ENCODE peak calls at places on chromosomes 7 and 10, in ten cellular contexts. One of them, this sample, is unnamed.

GRCh38 chr10:7258948-7259523 is 151.8 kb downstream of the SFMBT2 start:
- DNase-seq in fibroblast of mammary gland: no peak
- DNase-seq in AG04450: no peak
- DNase-seq in PC-3: no peak
- DNase-seq in AG10803: no peak
- DNase-seq in HL-60: no peak
- DNase-seq in GM20000: peak
- DNase-seq in omental fat pad: no peak
- DNase-seq in A549: no peak
- DNase-seq in epithelial cell of esophagus: no peak
- DNase-seq in this sample: peak

GRCh38 chr7:1320616-1321289 is 88.1 kb downstream of the UNCX start:
- DNase-seq in HL-60: no peak
- DNase-seq in epithelial cell of esophagus: no peak
- DNase-seq in omental fat pad: no peak
- DNase-seq in fibroblast of mammary gland: no peak
- DNase-seq in GM20000: no peak
- DNase-seq in AG10803: no peak
- DNase-seq in AG04450: no peak
- DNase-seq in PC-3: no peak
- DNase-seq in A549: no peak
- DNase-seq in this sample: no peak

GRCh38 chr10:114376523-114376922 is 27.8 kb downstream of the AFAP1L2 start:
- DNase-seq in A549: no peak
- DNase-seq in PC-3: no peak
- DNase-seq in AG10803: no peak
- DNase-seq in GM20000: no peak
- DNase-seq in HL-60: no peak
- DNase-seq in omental fat pad: no peak
- DNase-seq in epithelial cell of esophagus: peak
- DNase-seq in AG04450: no peak
- DNase-seq in fibroblast of mammary gland: no peak
- DNase-seq in this sample: no peak

GRCh38 chr7:128318696-128319095 is 25.0 kb downstream of the RBM28 start:
- DNase-seq in HL-60: no peak
- DNase-seq in AG10803: no peak
- DNase-seq in A549: no peak
- DNase-seq in AG04450: no peak
- DNase-seq in omental fat pad: no peak
- DNase-seq in PC-3: no peak
- DNase-seq in GM20000: no peak
- DNase-seq in epithelial cell of esophagus: no peak
- DNase-seq in fibroblast of mammary gland: no peak
- DNase-seq in this sample: no peak

GRCh38 chr7:140640060-140640611 is 477 bp downstream of the DENND2A start:
- DNase-seq in A549: peak
- DNase-seq in GM20000: peak
- DNase-seq in epithelial cell of esophagus: peak
- DNase-seq in PC-3: peak
- DNase-seq in HL-60: no peak
- DNase-seq in omental fat pad: no peak
- DNase-seq in AG10803: peak
- DNase-seq in AG04450: no peak
- DNase-seq in fibroblast of mammary gland: no peak
- DNase-seq in this sample: no peak

GRCh38 chr10:25465582-25466372 is 291.0 kb downstream of the GPR158 start:
- DNase-seq in epithelial cell of esophagus: no peak
- DNase-seq in AG10803: no peak
- DNase-seq in fibroblast of mammary gland: peak
- DNase-seq in omental fat pad: no peak
- DNase-seq in AG04450: no peak
- DNase-seq in GM20000: no peak
- DNase-seq in HL-60: no peak
- DNase-seq in A549: no peak
- DNase-seq in PC-3: no peak
- DNase-seq in this sample: no peak

GRCh38 chr7:105269397-105269796 is 119.3 kb downstream of the SRPK2 start:
- DNase-seq in omental fat pad: no peak
- DNase-seq in PC-3: no peak
- DNase-seq in fibroblast of mammary gland: no peak
- DNase-seq in epithelial cell of esophagus: no peak
- DNase-seq in AG04450: no peak
- DNase-seq in GM20000: no peak
- DNase-seq in AG10803: no peak
- DNase-seq in A549: no peak
- DNase-seq in HL-60: no peak
- DNase-seq in this sample: no peak

GRCh38 chr10:74202356-74202755 is 51.3 kb downstream of the ADK start:
- DNase-seq in HL-60: no peak
- DNase-seq in fibroblast of mammary gland: peak
- DNase-seq in epithelial cell of esophagus: no peak
- DNase-seq in PC-3: no peak
- DNase-seq in A549: no peak
- DNase-seq in GM20000: no peak
- DNase-seq in AG10803: peak
- DNase-seq in AG04450: no peak
- DNase-seq in omental fat pad: no peak
- DNase-seq in this sample: no peak

GRCh38 chr7:26052721-26053120 is 99.3 kb upstream of the NFE2L3 start:
- DNase-seq in GM20000: no peak
- DNase-seq in AG10803: no peak
- DNase-seq in A549: peak
- DNase-seq in PC-3: peak
- DNase-seq in fibroblast of mammary gland: peak
- DNase-seq in epithelial cell of esophagus: peak
- DNase-seq in omental fat pad: no peak
- DNase-seq in HL-60: no peak
- DNase-seq in AG04450: no peak
- DNase-seq in this sample: no peak

GRCh38 chr7:157479326-157479725 is 142.5 kb downstream of the DNAJB6 start:
- DNase-seq in PC-3: no peak
- DNase-seq in AG10803: no peak
- DNase-seq in fibroblast of mammary gland: no peak
- DNase-seq in AG04450: no peak
- DNase-seq in omental fat pad: no peak
- DNase-seq in GM20000: no peak
- DNase-seq in A549: no peak
- DNase-seq in epithelial cell of esophagus: no peak
- DNase-seq in HL-60: no peak
- DNase-seq in this sample: no peak

GRCh38 chr10:11018426-11018818 is 750 bp downstream of the CELF2 start:
- DNase-seq in omental fat pad: no peak
- DNase-seq in AG04450: no peak
- DNase-seq in epithelial cell of esophagus: no peak
- DNase-seq in GM20000: no peak
- DNase-seq in AG10803: no peak
- DNase-seq in HL-60: no peak
- DNase-seq in A549: no peak
- DNase-seq in PC-3: no peak
- DNase-seq in fibroblast of mammary gland: no peak
- DNase-seq in this sample: peak

GRCh38 chr10:127756264-127756663 is 19.3 kb downstream of the FOXI2 start:
- DNase-seq in A549: no peak
- DNase-seq in GM20000: no peak
- DNase-seq in epithelial cell of esophagus: no peak
- DNase-seq in AG04450: no peak
- DNase-seq in PC-3: no peak
- DNase-seq in omental fat pad: no peak
- DNase-seq in AG10803: no peak
- DNase-seq in HL-60: no peak
- DNase-seq in fibroblast of mammary gland: no peak
- DNase-seq in this sample: no peak

GRCh38 chr10:127759276-127759675 is 22.3 kb downstream of the FOXI2 start:
- DNase-seq in AG10803: no peak
- DNase-seq in A549: no peak
- DNase-seq in fibroblast of mammary gland: no peak
- DNase-seq in GM20000: no peak
- DNase-seq in PC-3: no peak
- DNase-seq in epithelial cell of esophagus: no peak
- DNase-seq in AG04450: no peak
- DNase-seq in HL-60: no peak
- DNase-seq in omental fat pad: no peak
- DNase-seq in this sample: no peak

GRCh38 chr10:127757033-127757432 is 20.0 kb downstream of the FOXI2 start:
- DNase-seq in AG04450: no peak
- DNase-seq in epithelial cell of esophagus: no peak
- DNase-seq in HL-60: no peak
- DNase-seq in A549: no peak
- DNase-seq in omental fat pad: no peak
- DNase-seq in GM20000: no peak
- DNase-seq in AG10803: no peak
- DNase-seq in PC-3: no peak
- DNase-seq in fibroblast of mammary gland: no peak
- DNase-seq in this sample: no peak

DNA sequence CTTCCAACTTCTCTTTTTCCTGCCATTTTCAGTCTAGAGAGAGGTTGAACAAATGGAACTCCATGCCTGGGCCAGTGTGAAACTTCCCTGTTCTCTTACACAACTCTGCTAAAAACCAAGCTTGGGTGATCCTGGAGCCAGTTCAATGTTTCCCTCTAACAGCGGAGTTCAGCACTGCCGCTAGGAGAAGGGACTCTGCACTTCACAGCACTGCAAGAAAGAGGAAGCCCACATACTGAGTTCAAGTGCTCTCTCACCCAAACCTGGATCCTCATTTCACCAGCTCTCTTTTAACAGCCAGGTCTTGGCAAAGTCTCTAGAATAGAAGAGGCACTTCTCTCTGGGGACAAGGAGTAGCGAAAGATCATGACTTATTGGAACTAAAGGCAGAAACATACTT is 18.8 kb downstream of the FOXI2 start:
- DNase-seq in HL-60: peak
- DNase-seq in A549: no peak
- DNase-seq in omental fat pad: no peak
- DNase-seq in fibroblast of mammary gland: no peak
- DNase-seq in AG04450: no peak
- DNase-seq in AG10803: no peak
- DNase-seq in epithelial cell of esophagus: no peak
- DNase-seq in PC-3: no peak
- DNase-seq in GM20000: no peak
- DNase-seq in this sample: no peak
- TF ChIP-seq CTCF in HL-60: no peak
- TF ChIP-seq CTCF in A549: no peak
- TF ChIP-seq CTCF in omental fat pad: no peak
- TF ChIP-seq CTCF in fibroblast of mammary gland: no peak
- TF ChIP-seq CTCF in AG04450: no peak
- TF ChIP-seq CTCF in AG10803: no peak
- TF ChIP-seq CTCF in epithelial cell of esophagus: no peak
- TF ChIP-seq CTCF in PC-3: no peak
- TF ChIP-seq CTCF in GM20000: no peak
- TF ChIP-seq CTCF in this sample: no peak

GRCh38 chr10:14325325-14325955 is 5.3 kb downstream of the FRMD4A start:
- DNase-seq in omental fat pad: peak
- DNase-seq in A549: peak
- DNase-seq in fibroblast of mammary gland: peak
- DNase-seq in PC-3: peak
- DNase-seq in HL-60: peak
- DNase-seq in AG10803: no peak
- DNase-seq in GM20000: peak
- DNase-seq in AG04450: no peak
- DNase-seq in epithelial cell of esophagus: peak
- DNase-seq in this sample: peak
- TF ChIP-seq CTCF in omental fat pad: no peak
- TF ChIP-seq CTCF in A549: peak
- TF ChIP-seq CTCF in fibroblast of mammary gland: peak
- TF ChIP-seq CTCF in PC-3: peak
- TF ChIP-seq CTCF in HL-60: no peak
- TF ChIP-seq CTCF in AG10803: peak
- TF ChIP-seq CTCF in GM20000: peak
- TF ChIP-seq CTCF in AG04450: peak
- TF ChIP-seq CTCF in epithelial cell of esophagus: peak
- TF ChIP-seq CTCF in this sample: peak

DNA sequence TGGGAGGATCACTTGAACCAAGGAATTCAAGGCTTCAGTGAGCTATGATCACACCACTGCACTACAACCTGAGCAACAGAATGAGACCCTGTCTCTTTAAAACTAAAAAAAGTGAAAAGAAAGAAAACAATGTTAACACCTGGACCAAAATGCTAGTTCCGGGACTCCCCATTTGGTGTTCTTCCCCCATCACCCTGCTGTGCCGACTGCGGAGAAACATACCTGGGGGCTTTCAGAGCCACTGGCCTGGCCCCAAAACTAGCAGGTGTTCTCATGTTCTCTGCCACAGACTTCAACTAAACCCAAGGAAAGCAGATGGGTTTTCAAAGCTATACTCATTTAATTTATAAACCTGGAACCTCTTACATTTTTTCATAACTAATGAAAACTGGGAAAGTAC is 250.9 kb downstream of the KIAA1217 start:
- DNase-seq in epithelial cell of esophagus: no peak
- DNase-seq in A549: no peak
- DNase-seq in HL-60: no peak
- DNase-seq in PC-3: no peak
- DNase-seq in GM20000: no peak
- DNase-seq in AG04450: no peak
- DNase-seq in omental fat pad: no peak
- DNase-seq in AG10803: no peak
- DNase-seq in fibroblast of mammary gland: no peak
- DNase-seq in this sample: no peak
- TF ChIP-seq CTCF in epithelial cell of esophagus: no peak
- TF ChIP-seq CTCF in A549: no peak
- TF ChIP-seq CTCF in HL-60: no peak
- TF ChIP-seq CTCF in PC-3: no peak
- TF ChIP-seq CTCF in GM20000: no peak
- TF ChIP-seq CTCF in AG04450: no peak
- TF ChIP-seq CTCF in omental fat pad: no peak
- TF ChIP-seq CTCF in AG10803: no peak
- TF ChIP-seq CTCF in fibroblast of mammary gland: no peak
- TF ChIP-seq CTCF in this sample: no peak

GRCh38 chr10:14066106-14066505 is 264.6 kb downstream of the FRMD4A start:
- DNase-seq in GM20000: no peak
- DNase-seq in PC-3: no peak
- DNase-seq in A549: no peak
- DNase-seq in HL-60: no peak
- DNase-seq in epithelial cell of esophagus: no peak
- DNase-seq in omental fat pad: no peak
- DNase-seq in AG10803: no peak
- DNase-seq in fibroblast of mammary gland: no peak
- DNase-seq in AG04450: no peak
- DNase-seq in this sample: no peak

GRCh38 chr10:14060320-14061070 is 270.2 kb downstream of the FRMD4A start:
- DNase-seq in A549: no peak
- DNase-seq in HL-60: no peak
- DNase-seq in epithelial cell of esophagus: no peak
- DNase-seq in AG10803: no peak
- DNase-seq in AG04450: no peak
- DNase-seq in fibroblast of mammary gland: peak
- DNase-seq in omental fat pad: no peak
- DNase-seq in GM20000: no peak
- DNase-seq in PC-3: no peak
- DNase-seq in this sample: no peak

GRCh38 chr10:14062528-14063260 is 268.0 kb downstream of the FRMD4A start:
- DNase-seq in AG10803: peak
- DNase-seq in GM20000: no peak
- DNase-seq in HL-60: no peak
- DNase-seq in AG04450: no peak
- DNase-seq in fibroblast of mammary gland: peak
- DNase-seq in epithelial cell of esophagus: peak
- DNase-seq in PC-3: no peak
- DNase-seq in A549: no peak
- DNase-seq in omental fat pad: no peak
- DNase-seq in this sample: no peak

GRCh38 chr10:14068851-14069250 is 261.9 kb downstream of the FRMD4A start:
- DNase-seq in omental fat pad: no peak
- DNase-seq in AG10803: no peak
- DNase-seq in epithelial cell of esophagus: no peak
- DNase-seq in HL-60: no peak
- DNase-seq in A549: no peak
- DNase-seq in AG04450: no peak
- DNase-seq in GM20000: no peak
- DNase-seq in fibroblast of mammary gland: no peak
- DNase-seq in PC-3: no peak
- DNase-seq in this sample: no peak

GRCh38 chr10:14063531-14064317 is 267.0 kb downstream of the FRMD4A start:
- DNase-seq in HL-60: no peak
- DNase-seq in fibroblast of mammary gland: peak
- DNase-seq in AG10803: peak
- DNase-seq in A549: no peak
- DNase-seq in omental fat pad: no peak
- DNase-seq in GM20000: no peak
- DNase-seq in AG04450: peak
- DNase-seq in PC-3: no peak
- DNase-seq in epithelial cell of esophagus: no peak
- DNase-seq in this sample: no peak
- TF ChIP-seq CTCF in HL-60: no peak
- TF ChIP-seq CTCF in fibroblast of mammary gland: no peak
- TF ChIP-seq CTCF in AG10803: no peak
- TF ChIP-seq CTCF in A549: no peak
- TF ChIP-seq CTCF in omental fat pad: no peak
- TF ChIP-seq CTCF in GM20000: no peak
- TF ChIP-seq CTCF in AG04450: no peak
- TF ChIP-seq CTCF in PC-3: no peak
- TF ChIP-seq CTCF in epithelial cell of esophagus: no peak
- TF ChIP-seq CTCF in this sample: no peak

This sample was measured in activated CD8-positive, alpha-beta T cell treated with anti-CD3 and anti-CD28 coated beads for 36 hours.